ENCODE peak calls at places on chromosome X, in eight cellular contexts. One of them, this sample, is unnamed.

GRCh38 chrX:131854586-131854985 is 168.5 kb upstream of the STK26 start:
- DNase-seq in heart right ventricle: no peak
- DNase-seq in cardiac fibroblast: peak; percentile 28
- DNase-seq in brain microvascular endothelial cell: no peak
- DNase-seq in AG10803: peak; percentile 1
- DNase-seq in NB4: peak; percentile 38
- DNase-seq in IMR-90: no peak
- DNase-seq in epithelial cell of esophagus: peak; percentile 27
- DNase-seq in this sample: peak; percentile 20

GRCh38 chrX:36898301-36898700 is 109.9 kb upstream of the FAM47C start:
- DNase-seq in heart right ventricle: no peak
- DNase-seq in cardiac fibroblast: peak; percentile 1
- DNase-seq in brain microvascular endothelial cell: no peak
- DNase-seq in AG10803: peak; percentile 0
- DNase-seq in NB4: peak; percentile 24
- DNase-seq in IMR-90: peak; percentile 0
- DNase-seq in epithelial cell of esophagus: peak; percentile 13
- DNase-seq in this sample: peak; percentile 2

GRCh38 chrX:46326161-46326560 is 219.1 kb downstream of the ZNF674 start:
- DNase-seq in heart right ventricle: no peak
- DNase-seq in cardiac fibroblast: peak; percentile 50
- DNase-seq in brain microvascular endothelial cell: peak; percentile 12
- DNase-seq in AG10803: peak; percentile 20
- DNase-seq in NB4: no peak
- DNase-seq in IMR-90: peak; percentile 15
- DNase-seq in epithelial cell of esophagus: peak; percentile 35
- DNase-seq in this sample: peak; percentile 26

GRCh38 chrX:53918697-53919096 is 125.6 kb downstream of the PHF8 start:
- DNase-seq in heart right ventricle: no peak
- DNase-seq in cardiac fibroblast: no peak
- DNase-seq in brain microvascular endothelial cell: no peak
- DNase-seq in AG10803: no peak
- DNase-seq in NB4: no peak
- DNase-seq in IMR-90: no peak
- DNase-seq in epithelial cell of esophagus: no peak
- DNase-seq in this sample: peak; percentile 8

GRCh38 chrX:105209406-105209805 is 11.1 kb downstream of the TEX13A start:
- DNase-seq in heart right ventricle: no peak
- DNase-seq in cardiac fibroblast: no peak
- DNase-seq in brain microvascular endothelial cell: no peak
- DNase-seq in AG10803: no peak
- DNase-seq in NB4: no peak
- DNase-seq in IMR-90: no peak
- DNase-seq in epithelial cell of esophagus: no peak
- DNase-seq in this sample: no peak

GRCh38 chrX:129724767-129725166 is 14.0 kb upstream of the XPNPEP2 start:
- DNase-seq in heart right ventricle: no peak
- DNase-seq in cardiac fibroblast: no peak
- DNase-seq in brain microvascular endothelial cell: no peak
- DNase-seq in AG10803: no peak
- DNase-seq in NB4: no peak
- DNase-seq in IMR-90: no peak
- DNase-seq in epithelial cell of esophagus: no peak
- DNase-seq in this sample: no peak

GRCh38 chrX:150460063-150460462 is 96.9 kb downstream of the MAMLD1 start:
- DNase-seq in heart right ventricle: no peak
- DNase-seq in cardiac fibroblast: no peak
- DNase-seq in brain microvascular endothelial cell: no peak
- DNase-seq in AG10803: no peak
- DNase-seq in NB4: no peak
- DNase-seq in IMR-90: no peak
- DNase-seq in epithelial cell of esophagus: no peak
- DNase-seq in this sample: no peak

GRCh38 chrX:103151799-103152198 is 58.9 kb upstream of the NXF3 start:
- DNase-seq in heart right ventricle: no peak
- DNase-seq in cardiac fibroblast: no peak
- DNase-seq in brain microvascular endothelial cell: no peak
- DNase-seq in AG10803: no peak
- DNase-seq in NB4: no peak
- DNase-seq in IMR-90: no peak
- DNase-seq in epithelial cell of esophagus: peak; percentile 51
- DNase-seq in this sample: no peak

GRCh38 chrX:116435597-116435996 is 809 bp upstream of the SLC6A14 start:
- DNase-seq in heart right ventricle: no peak
- DNase-seq in cardiac fibroblast: no peak
- DNase-seq in brain microvascular endothelial cell: no peak
- DNase-seq in AG10803: no peak
- DNase-seq in NB4: no peak
- DNase-seq in IMR-90: no peak
- DNase-seq in epithelial cell of esophagus: no peak
- DNase-seq in this sample: no peak

GRCh38 chrX:131068945-131069719 is 11.0 kb downstream of the ARHGAP36 start:
- DNase-seq in heart right ventricle: no peak
- DNase-seq in cardiac fibroblast: peak; percentile 5
- DNase-seq in brain microvascular endothelial cell: no peak
- DNase-seq in AG10803: peak; percentile 0
- DNase-seq in NB4: no peak
- DNase-seq in IMR-90: no peak
- DNase-seq in epithelial cell of esophagus: peak; percentile 1
- DNase-seq in this sample: peak; percentile 3

GRCh38 chrX:77160301-77160700 is 286.9 kb upstream of the FGF16 start:
- DNase-seq in heart right ventricle: peak; percentile 8
- DNase-seq in cardiac fibroblast: peak; percentile 1
- DNase-seq in brain microvascular endothelial cell: no peak
- DNase-seq in AG10803: no peak
- DNase-seq in NB4: peak; percentile 15
- DNase-seq in IMR-90: no peak
- DNase-seq in epithelial cell of esophagus: peak; percentile 0
- DNase-seq in this sample: peak; percentile 3

GRCh38 chrX:52341493-52341892 is 27.3 kb upstream of the XAGE2 start:
- DNase-seq in heart right ventricle: no peak
- DNase-seq in cardiac fibroblast: no peak
- DNase-seq in brain microvascular endothelial cell: no peak
- DNase-seq in AG10803: no peak
- DNase-seq in NB4: no peak
- DNase-seq in IMR-90: no peak
- DNase-seq in epithelial cell of esophagus: no peak
- DNase-seq in this sample: no peak

GRCh38 chrX:7132335-7133035 is 15.0 kb upstream of the STS start:
- DNase-seq in heart right ventricle: no peak
- DNase-seq in cardiac fibroblast: peak; percentile 82
- DNase-seq in brain microvascular endothelial cell: peak; percentile 86
- DNase-seq in AG10803: peak; percentile 77
- DNase-seq in NB4: peak; percentile 46
- DNase-seq in IMR-90: peak; percentile 73
- DNase-seq in epithelial cell of esophagus: peak; percentile 90
- DNase-seq in this sample: peak; percentile 72

GRCh38 chrX:57134702-57135101 is 2.5 kb downstream of the SPIN2A start:
- DNase-seq in heart right ventricle: no peak
- DNase-seq in cardiac fibroblast: no peak
- DNase-seq in brain microvascular endothelial cell: no peak
- DNase-seq in AG10803: no peak
- DNase-seq in NB4: no peak
- DNase-seq in IMR-90: no peak
- DNase-seq in epithelial cell of esophagus: peak; percentile 52
- DNase-seq in this sample: no peak

GRCh38 chrX:10811093-10811492 is 190.7 kb upstream of the MID1 start:
- DNase-seq in heart right ventricle: no peak
- DNase-seq in cardiac fibroblast: peak; percentile 1
- DNase-seq in brain microvascular endothelial cell: no peak
- DNase-seq in AG10803: no peak
- DNase-seq in NB4: no peak
- DNase-seq in IMR-90: peak; percentile 17
- DNase-seq in epithelial cell of esophagus: no peak
- DNase-seq in this sample: no peak

GRCh38 chrX:143363419-143363818 is 153.9 kb downstream of the SPANXN3 start:
- DNase-seq in heart right ventricle: no peak
- DNase-seq in cardiac fibroblast: no peak
- DNase-seq in brain microvascular endothelial cell: no peak
- DNase-seq in AG10803: no peak
- DNase-seq in NB4: no peak
- DNase-seq in IMR-90: no peak
- DNase-seq in epithelial cell of esophagus: no peak
- DNase-seq in this sample: no peak

GRCh38 chrX:16578218-16578617 is 71.7 kb upstream of the S100G start:
- DNase-seq in heart right ventricle: no peak
- DNase-seq in cardiac fibroblast: peak; percentile 70
- DNase-seq in brain microvascular endothelial cell: peak; percentile 42
- DNase-seq in AG10803: peak; percentile 67
- DNase-seq in NB4: no peak
- DNase-seq in IMR-90: peak; percentile 73
- DNase-seq in epithelial cell of esophagus: peak; percentile 33
- DNase-seq in this sample: peak; percentile 28

GRCh38 chrX:108091266-108091877 is at the start of the genes ATG4A and PSMD10:
- DNase-seq in heart right ventricle: peak; percentile 89
- DNase-seq in cardiac fibroblast: peak; percentile 96
- DNase-seq in brain microvascular endothelial cell: peak; percentile 94
- DNase-seq in AG10803: peak; percentile 94
- DNase-seq in NB4: peak; percentile 96
- DNase-seq in IMR-90: peak; percentile 93
- DNase-seq in epithelial cell of esophagus: peak; percentile 96
- DNase-seq in this sample: peak; percentile 96
- TF ChIP-seq CTCF in heart right ventricle: no peak
- TF ChIP-seq CTCF in cardiac fibroblast: no peak
- TF ChIP-seq CTCF in brain microvascular endothelial cell: no peak
- TF ChIP-seq CTCF in AG10803: no peak
- TF ChIP-seq CTCF in NB4: no peak
- TF ChIP-seq CTCF in IMR-90: no peak
- TF ChIP-seq CTCF in epithelial cell of esophagus: no peak
- TF ChIP-seq CTCF in this sample: no peak

GRCh38 chrX:48802089-48802812 is 384 bp downstream of the HDAC6 start:
- DNase-seq in heart right ventricle: peak; percentile 75
- DNase-seq in cardiac fibroblast: peak; percentile 81
- DNase-seq in brain microvascular endothelial cell: peak; percentile 74
- DNase-seq in AG10803: peak; percentile 72
- DNase-seq in NB4: peak; percentile 86
- DNase-seq in IMR-90: peak; percentile 60
- DNase-seq in epithelial cell of esophagus: peak; percentile 85
- DNase-seq in this sample: peak; percentile 81
- H3K4me3 ChIP-seq in heart right ventricle: peak overlapping the region; percentile 73
- H3K4me3 ChIP-seq in cardiac fibroblast: peak overlapping the region; percentile 68
- H3K4me3 ChIP-seq in brain microvascular endothelial cell: peak overlapping the region; percentile 71
- H3K4me3 ChIP-seq in AG10803: peak overlapping the region; percentile 74
- H3K4me3 ChIP-seq in NB4: peak overlapping the region; percentile 72
- H3K4me3 ChIP-seq in IMR-90: peak overlapping the region; percentile 84
- H3K4me3 ChIP-seq in epithelial cell of esophagus: peak overlapping the region; percentile 67
- H3K4me3 ChIP-seq in this sample: peak overlapping the region; percentile 72

GRCh38 chrX:29952016-29952415 is 263.3 kb upstream of the MAGEB2 start:
- DNase-seq in heart right ventricle: no peak
- DNase-seq in cardiac fibroblast: peak; percentile 7
- DNase-seq in brain microvascular endothelial cell: no peak
- DNase-seq in AG10803: no peak
- DNase-seq in NB4: peak; percentile 3
- DNase-seq in IMR-90: peak; percentile 5
- DNase-seq in epithelial cell of esophagus: no peak
- DNase-seq in this sample: peak; percentile 26

GRCh38 chrX:29947225-29947624 is 268.1 kb upstream of the MAGEB2 start:
- DNase-seq in heart right ventricle: no peak
- DNase-seq in cardiac fibroblast: peak; percentile 13
- DNase-seq in brain microvascular endothelial cell: no peak
- DNase-seq in AG10803: no peak
- DNase-seq in NB4: no peak
- DNase-seq in IMR-90: no peak
- DNase-seq in epithelial cell of esophagus: no peak
- DNase-seq in this sample: no peak

GRCh38 chrX:29948653-29949052 is 266.7 kb upstream of the MAGEB2 start:
- DNase-seq in heart right ventricle: no peak
- DNase-seq in cardiac fibroblast: peak; percentile 50
- DNase-seq in brain microvascular endothelial cell: no peak
- DNase-seq in AG10803: no peak
- DNase-seq in NB4: no peak
- DNase-seq in IMR-90: peak; percentile 37
- DNase-seq in epithelial cell of esophagus: peak; percentile 0
- DNase-seq in this sample: peak; percentile 56
- TF ChIP-seq CTCF in heart right ventricle: no peak
- TF ChIP-seq CTCF in cardiac fibroblast: no peak
- TF ChIP-seq CTCF in brain microvascular endothelial cell: no peak
- TF ChIP-seq CTCF in AG10803: no peak
- TF ChIP-seq CTCF in NB4: no peak
- TF ChIP-seq CTCF in IMR-90: no peak
- TF ChIP-seq CTCF in epithelial cell of esophagus: no peak
- TF ChIP-seq CTCF in this sample: no peak

GRCh38 chrX:153972368-153973126 is at the start of gene TMEM187:
- DNase-seq in heart right ventricle: peak; percentile 84
- DNase-seq in cardiac fibroblast: peak; percentile 89
- DNase-seq in brain microvascular endothelial cell: peak; percentile 74
- DNase-seq in AG10803: peak; percentile 75
- DNase-seq in NB4: peak; percentile 96
- DNase-seq in IMR-90: peak; percentile 84
- DNase-seq in epithelial cell of esophagus: peak; percentile 82
- DNase-seq in this sample: peak; percentile 85

GRCh38 chrX:153974726-153975286 is 2.3 kb downstream of the TMEM187 start:
- DNase-seq in heart right ventricle: no peak
- DNase-seq in cardiac fibroblast: no peak
- DNase-seq in brain microvascular endothelial cell: no peak
- DNase-seq in AG10803: no peak
- DNase-seq in NB4: peak; percentile 65
- DNase-seq in IMR-90: no peak
- DNase-seq in epithelial cell of esophagus: no peak
- DNase-seq in this sample: no peak

GRCh38 chrX:153971632-153972367 is at the start of gene HCFC1:
- DNase-seq in heart right ventricle: peak; percentile 90
- DNase-seq in cardiac fibroblast: peak; percentile 89
- DNase-seq in brain microvascular endothelial cell: peak; percentile 81
- DNase-seq in AG10803: peak; percentile 86
- DNase-seq in NB4: peak; percentile 92
- DNase-seq in IMR-90: peak; percentile 84
- DNase-seq in epithelial cell of esophagus: peak; percentile 84
- DNase-seq in this sample: peak; percentile 87

GRCh38 chrX:153973127-153974002 is 811 bp downstream of the TMEM187 start:
- DNase-seq in heart right ventricle: no peak
- DNase-seq in cardiac fibroblast: no peak
- DNase-seq in brain microvascular endothelial cell: no peak
- DNase-seq in AG10803: no peak
- DNase-seq in NB4: peak; percentile 28
- DNase-seq in IMR-90: no peak
- DNase-seq in epithelial cell of esophagus: no peak
- DNase-seq in this sample: no peak

DNA sequence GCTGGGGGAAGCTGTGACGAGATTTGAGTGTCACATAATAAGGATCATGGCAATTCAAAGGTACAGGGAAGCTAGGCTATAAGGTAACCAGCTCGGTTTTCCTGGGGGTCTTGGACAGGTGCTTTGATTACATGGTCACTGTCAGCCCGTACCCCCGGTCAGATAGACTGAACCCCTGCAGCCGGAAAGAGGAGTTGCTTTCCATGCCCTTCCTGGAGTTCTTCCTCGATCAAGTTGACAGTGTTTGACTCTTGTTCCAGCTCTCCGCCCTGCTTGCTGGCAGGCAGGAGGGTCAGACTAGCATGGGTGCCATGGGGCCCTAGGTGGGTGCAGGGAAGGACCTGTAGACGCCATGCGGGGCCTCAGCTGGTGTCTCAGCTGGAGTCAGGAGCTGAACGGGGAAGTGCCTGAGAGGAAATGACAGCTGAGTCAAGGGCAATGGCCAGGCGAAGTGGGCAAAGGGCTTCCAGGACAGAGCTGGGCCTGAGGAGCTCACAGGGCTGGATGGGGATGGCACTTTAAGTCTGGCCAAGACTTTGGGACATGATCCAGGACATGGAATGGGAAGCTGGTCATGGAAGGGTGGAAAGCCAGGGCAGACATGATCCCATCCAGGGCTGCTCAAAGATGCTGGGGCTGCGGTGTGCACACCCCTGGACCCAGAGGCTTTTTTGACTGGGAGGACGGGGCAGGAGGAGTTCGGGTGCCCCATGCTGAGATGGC is 1.6 kb downstream of the TMEM187 start:
- DNase-seq in heart right ventricle: no peak
- DNase-seq in cardiac fibroblast: no peak
- DNase-seq in brain microvascular endothelial cell: no peak
- DNase-seq in AG10803: no peak
- DNase-seq in NB4: peak; percentile 58
- DNase-seq in IMR-90: no peak
- DNase-seq in epithelial cell of esophagus: no peak
- DNase-seq in this sample: no peak
- H3K4me3 ChIP-seq in heart right ventricle: no peak overlapping the region
- H3K4me3 ChIP-seq in cardiac fibroblast: peak overlapping the region; percentile 59
- H3K4me3 ChIP-seq in brain microvascular endothelial cell: no peak overlapping the region
- H3K4me3 ChIP-seq in AG10803: no peak overlapping the region
- H3K4me3 ChIP-seq in NB4: peak overlapping the region; percentile 9
- H3K4me3 ChIP-seq in IMR-90: no peak overlapping the region
- H3K4me3 ChIP-seq in epithelial cell of esophagus: no peak overlapping the region
- H3K4me3 ChIP-seq in this sample: peak overlapping the region; percentile 89

This sample was measured in fibroblast of pulmonary artery.